ENCODE peak calls at places on chromosomes 13 and 19, in eight cellular contexts. B is activated CD4-positive, alpha-beta T cell treated with anti-CD3 and anti-CD28 coated beads for 1 hour; F is mucosa of descending colon; R is left colon; U is dorsolateral prefrontal cortex; L is fibroblast of pulmonary artery; Q is RCC 7860; N is IMR-90. Y is an unnamed sample.

GRCh38 chr13:109007946-109008345 is 378.5 kb downstream of the MYO16 start:
- DNase-seq in B (no peak), F (no peak), R (no peak), U (no peak), L (no peak), Q (no peak), N (peak), Y (no peak)

GRCh38 chr19:7492142-7493055 is 3.6 kb upstream of the PEX11G start:
- DNase-seq in B (no peak), F (no peak), R (no peak), U (no peak), L (peak), Q (no peak), N (no peak), Y (no peak)

GRCh38 chr13:93227280-93227905 is 786 bp downstream of the GPC6 start:
- DNase-seq in B (no peak), F (no peak), R (no peak), U (no peak), L (peak), Q (peak), N (peak), Y (no peak)

GRCh38 chr13:43269037-43269476 is 245.7 kb downstream of the DNAJC15 start:
- DNase-seq in B (no peak), F (no peak), R (peak), U (no peak), L (peak), Q (peak), N (peak), Y (no peak)

GRCh38 chr13:46121033-46121432 is 16.2 kb upstream of the CPB2 start:
- DNase-seq in B (no peak), F (no peak), R (no peak), U (no peak), L (peak), Q (no peak), N (no peak), Y (no peak)

GRCh38 chr19:1601613-1602064 is 3.6 kb downstream of the UQCR11 start:
- DNase-seq in B (no peak), F (no peak), R (no peak), U (no peak), L (no peak), Q (no peak), N (no peak), Y (no peak)

GRCh38 chr13:108212901-108213300 is 2.4 kb downstream of the LIG4 start:
- DNase-seq in B (no peak), F (no peak), R (no peak), U (no peak), L (no peak), Q (no peak), N (no peak), Y (no peak)

GRCh38 chr13:43411741-43412140 is 375.0 kb downstream of the ENOX1 start:
- DNase-seq in B (no peak), F (no peak), R (peak), U (peak), L (no peak), Q (no peak), N (peak), Y (peak)

GRCh38 chr13:110887955-110888333 is 26.9 kb downstream of the ANKRD10 start:
- DNase-seq in B (no peak), F (no peak), R (no peak), U (peak), L (no peak), Q (no peak), N (no peak), Y (peak)

GRCh38 chr13:37599509-37599908 is 941 bp upstream of the POSTN start:
- DNase-seq in B (no peak), F (no peak), R (no peak), U (no peak), L (peak), Q (no peak), N (no peak), Y (no peak)

GRCh38 chr13:51942189-51942588 is 69.1 kb downstream of the ATP7B start:
- DNase-seq in B (no peak), F (peak), R (peak), U (no peak), L (no peak), Q (no peak), N (no peak), Y (no peak)

Y was measured in caudate nucleus.